ENCODE peak calls at places on chromosomes 2 and 18, in five cellular contexts. One of them, this sample, is unnamed. For H3K9me3 and H3K4me1, the result is how much of the 10 kb centered on the place peaks cover.

GRCh38 chr2:208653383-208653782 is 246.8 kb downstream of the PTH2R start:
- DNase-seq in MM.1S: no peak
- DNase-seq in cardiac muscle cell: no peak
- DNase-seq in hepatocyte: no peak
- DNase-seq in upper lobe of right lung: no peak
- DNase-seq in this sample: no peak

GRCh38 chr2:170883683-170884082 is 45.4 kb upstream of the GORASP2 start:
- DNase-seq in MM.1S: no peak
- DNase-seq in cardiac muscle cell: no peak
- DNase-seq in hepatocyte: no peak
- DNase-seq in upper lobe of right lung: no peak
- DNase-seq in this sample: no peak

GRCh38 chr2:127658146-127658545 is 12.2 kb downstream of the GPR17 start:
- DNase-seq in MM.1S: no peak
- DNase-seq in cardiac muscle cell: no peak
- DNase-seq in hepatocyte: no peak
- DNase-seq in upper lobe of right lung: peak
- DNase-seq in this sample: no peak

GRCh38 chr2:176177580-176178270 is 10.7 kb upstream of the HOXD1 start:
- DNase-seq in MM.1S: no peak
- DNase-seq in cardiac muscle cell: no peak
- DNase-seq in hepatocyte: no peak
- DNase-seq in upper lobe of right lung: no peak
- DNase-seq in this sample: no peak

GRCh38 chr18:42187611-42188378 is 232.8 kb downstream of the PIK3C3 start:
- DNase-seq in MM.1S: no peak
- DNase-seq in cardiac muscle cell: peak
- DNase-seq in hepatocyte: no peak
- DNase-seq in upper lobe of right lung: no peak
- DNase-seq in this sample: no peak

GRCh38 chr2:203636896-203637818 is 69.3 kb upstream of the CD28 start:
- DNase-seq in MM.1S: no peak
- DNase-seq in cardiac muscle cell: peak
- DNase-seq in hepatocyte: no peak
- DNase-seq in upper lobe of right lung: no peak
- DNase-seq in this sample: no peak

GRCh38 chr18:61308795-61309393 is 24.3 kb upstream of the CDH20 start:
- DNase-seq in MM.1S: no peak
- DNase-seq in cardiac muscle cell: no peak
- DNase-seq in hepatocyte: no peak
- DNase-seq in upper lobe of right lung: no peak
- DNase-seq in this sample: no peak

GRCh38 chr2:5563411-5563810 is 128.8 kb upstream of the SOX11 start:
- DNase-seq in MM.1S: no peak
- DNase-seq in cardiac muscle cell: no peak
- DNase-seq in hepatocyte: no peak
- DNase-seq in upper lobe of right lung: no peak
- DNase-seq in this sample: no peak

GRCh38 chr2:88754585-88755305 is 63.3 kb downstream of the RPIA start:
- DNase-seq in MM.1S: peak
- DNase-seq in cardiac muscle cell: no peak
- DNase-seq in hepatocyte: no peak
- DNase-seq in upper lobe of right lung: no peak
- DNase-seq in this sample: no peak

GRCh38 chr18:33987206-33987605 is 237.5 kb downstream of the NOL4 start:
- DNase-seq in MM.1S: no peak
- DNase-seq in cardiac muscle cell: no peak
- DNase-seq in hepatocyte: no peak
- DNase-seq in upper lobe of right lung: no peak
- DNase-seq in this sample: no peak

DNA sequence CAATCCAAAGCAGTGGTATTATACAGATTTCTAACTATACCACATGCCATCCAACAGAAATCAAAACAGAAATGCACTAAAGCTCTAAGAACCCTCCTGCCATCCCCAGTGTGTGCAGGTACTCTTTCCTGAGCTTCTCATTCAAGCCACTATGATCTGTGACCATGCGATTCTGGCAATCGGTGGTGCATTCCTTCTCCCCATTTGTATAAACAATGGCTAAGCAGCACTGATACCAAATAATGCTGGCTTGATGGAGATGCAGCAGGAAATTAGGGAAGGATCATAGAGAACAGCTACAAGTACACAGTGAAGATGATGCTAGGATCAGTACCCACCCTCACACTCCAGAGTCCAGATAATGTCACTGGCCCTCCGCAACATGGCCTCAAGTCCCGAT is 51.8 kb downstream of the PPP4R1 start:
- DNase-seq in MM.1S: no peak
- DNase-seq in cardiac muscle cell: no peak
- DNase-seq in hepatocyte: no peak
- DNase-seq in upper lobe of right lung: no peak
- DNase-seq in this sample: no peak
- H3K9me3 ChIP-seq in MM.1S: under half
- H3K9me3 ChIP-seq in cardiac muscle cell: under half
- H3K9me3 ChIP-seq in hepatocyte: under half
- H3K9me3 ChIP-seq in upper lobe of right lung: under half
- H3K9me3 ChIP-seq in this sample: under half

DNA sequence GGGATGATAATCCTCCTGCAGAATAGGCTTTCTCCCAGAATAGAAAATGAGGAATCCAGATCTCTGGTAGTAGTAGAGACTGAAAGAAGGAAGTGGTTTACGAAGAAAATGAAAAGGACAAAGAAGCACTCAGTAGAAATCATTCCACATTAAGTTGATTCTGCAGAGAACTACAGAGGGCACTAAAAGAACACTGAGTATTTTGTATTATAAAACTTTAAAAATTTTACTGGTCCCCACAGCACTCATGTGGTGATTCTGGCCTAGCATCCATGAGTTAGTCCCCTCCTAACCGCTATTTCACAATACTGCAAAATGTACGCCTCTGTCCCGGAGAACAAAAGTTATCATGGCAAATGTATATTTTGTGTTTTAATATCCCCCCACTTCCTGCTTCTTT is 42.9 kb upstream of the SLC35F5 start:
- DNase-seq in MM.1S: no peak
- DNase-seq in cardiac muscle cell: no peak
- DNase-seq in hepatocyte: no peak
- DNase-seq in upper lobe of right lung: no peak
- DNase-seq in this sample: no peak
- TF ChIP-seq CTCF in MM.1S: no peak
- TF ChIP-seq CTCF in cardiac muscle cell: peak
- TF ChIP-seq CTCF in hepatocyte: no peak
- TF ChIP-seq CTCF in upper lobe of right lung: no peak
- TF ChIP-seq CTCF in this sample: no peak

GRCh38 chr2:219112651-219113338 is 47.8 kb downstream of the NHEJ1 start:
- DNase-seq in MM.1S: no peak
- DNase-seq in cardiac muscle cell: no peak
- DNase-seq in hepatocyte: no peak
- DNase-seq in upper lobe of right lung: no peak
- DNase-seq in this sample: no peak

GRCh38 chr2:219107837-219108236 is 47.1 kb upstream of the IHH start:
- DNase-seq in MM.1S: no peak
- DNase-seq in cardiac muscle cell: no peak
- DNase-seq in hepatocyte: no peak
- DNase-seq in upper lobe of right lung: peak
- DNase-seq in this sample: no peak

GRCh38 chr2:219112070-219112421 is 48.6 kb downstream of the NHEJ1 start:
- DNase-seq in MM.1S: no peak
- DNase-seq in cardiac muscle cell: no peak
- DNase-seq in hepatocyte: no peak
- DNase-seq in upper lobe of right lung: no peak
- DNase-seq in this sample: no peak

GRCh38 chr2:219109468-219109867 is 48.7 kb upstream of the IHH start:
- DNase-seq in MM.1S: no peak
- DNase-seq in cardiac muscle cell: no peak
- DNase-seq in hepatocyte: peak
- DNase-seq in upper lobe of right lung: peak
- DNase-seq in this sample: no peak

DNA sequence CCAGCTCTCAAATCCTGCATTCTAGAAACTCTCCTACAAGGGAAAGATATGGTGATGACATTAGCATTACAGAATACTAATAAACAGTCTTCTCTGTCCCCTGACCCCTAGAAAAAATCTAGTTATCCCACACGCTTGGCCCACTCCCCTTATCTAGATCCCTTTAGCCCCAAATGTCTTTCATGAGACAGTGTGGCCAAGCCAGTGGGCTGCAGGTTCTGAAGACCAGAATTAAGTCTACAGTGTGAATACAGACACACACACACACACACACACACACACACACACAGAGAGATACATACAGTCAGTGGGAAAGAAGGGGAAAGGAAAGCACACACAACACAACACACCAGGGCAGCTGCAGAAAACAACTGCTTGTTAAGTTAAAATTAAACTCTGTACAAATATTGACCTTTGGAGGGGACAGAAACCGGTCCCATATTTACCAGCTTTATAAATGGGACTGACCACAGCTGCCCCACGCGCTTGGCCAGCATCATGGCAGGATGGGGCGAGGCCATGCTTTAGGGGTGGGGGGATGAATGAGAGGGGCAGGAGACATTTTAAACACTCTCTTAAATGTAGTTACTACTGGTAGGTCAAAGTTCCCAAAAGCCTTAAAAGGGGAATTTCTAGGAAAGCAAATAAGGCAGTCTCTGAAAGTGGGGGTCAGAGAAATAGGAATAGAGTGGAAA is 49.1 kb downstream of the NHEJ1 start:
- DNase-seq in MM.1S: no peak
- DNase-seq in cardiac muscle cell: no peak
- DNase-seq in hepatocyte: no peak
- DNase-seq in upper lobe of right lung: no peak
- DNase-seq in this sample: no peak
- H3K4me1 ChIP-seq in MM.1S: under half
- H3K4me1 ChIP-seq in cardiac muscle cell: under half
- H3K4me1 ChIP-seq in hepatocyte: under half
- H3K4me1 ChIP-seq in upper lobe of right lung: under half
- H3K4me1 ChIP-seq in this sample: under half

GRCh38 chr2:188475945-188476344 is 184.3 kb downstream of the GULP1 start:
- DNase-seq in MM.1S: no peak
- DNase-seq in cardiac muscle cell: peak
- DNase-seq in hepatocyte: no peak
- DNase-seq in upper lobe of right lung: no peak
- DNase-seq in this sample: no peak

GRCh38 chr2:188473306-188473705 is 181.6 kb downstream of the GULP1 start:
- DNase-seq in MM.1S: no peak
- DNase-seq in cardiac muscle cell: no peak
- DNase-seq in hepatocyte: no peak
- DNase-seq in upper lobe of right lung: no peak
- DNase-seq in this sample: no peak

GRCh38 chr2:188474316-188474715 is 182.6 kb downstream of the GULP1 start:
- DNase-seq in MM.1S: no peak
- DNase-seq in cardiac muscle cell: no peak
- DNase-seq in hepatocyte: no peak
- DNase-seq in upper lobe of right lung: no peak
- DNase-seq in this sample: no peak

GRCh38 chr2:188466761-188467160 is 175.1 kb downstream of the GULP1 start:
- DNase-seq in MM.1S: no peak
- DNase-seq in cardiac muscle cell: no peak
- DNase-seq in hepatocyte: no peak
- DNase-seq in upper lobe of right lung: no peak
- DNase-seq in this sample: no peak

GRCh38 chr2:188471166-188471565 is 179.5 kb downstream of the GULP1 start:
- DNase-seq in MM.1S: no peak
- DNase-seq in cardiac muscle cell: no peak
- DNase-seq in hepatocyte: no peak
- DNase-seq in upper lobe of right lung: no peak
- DNase-seq in this sample: no peak
- H3K9me3 ChIP-seq in MM.1S: under half
- H3K9me3 ChIP-seq in cardiac muscle cell: under half
- H3K9me3 ChIP-seq in hepatocyte: under half
- H3K9me3 ChIP-seq in upper lobe of right lung: under half
- H3K9me3 ChIP-seq in this sample: under half

DNA sequence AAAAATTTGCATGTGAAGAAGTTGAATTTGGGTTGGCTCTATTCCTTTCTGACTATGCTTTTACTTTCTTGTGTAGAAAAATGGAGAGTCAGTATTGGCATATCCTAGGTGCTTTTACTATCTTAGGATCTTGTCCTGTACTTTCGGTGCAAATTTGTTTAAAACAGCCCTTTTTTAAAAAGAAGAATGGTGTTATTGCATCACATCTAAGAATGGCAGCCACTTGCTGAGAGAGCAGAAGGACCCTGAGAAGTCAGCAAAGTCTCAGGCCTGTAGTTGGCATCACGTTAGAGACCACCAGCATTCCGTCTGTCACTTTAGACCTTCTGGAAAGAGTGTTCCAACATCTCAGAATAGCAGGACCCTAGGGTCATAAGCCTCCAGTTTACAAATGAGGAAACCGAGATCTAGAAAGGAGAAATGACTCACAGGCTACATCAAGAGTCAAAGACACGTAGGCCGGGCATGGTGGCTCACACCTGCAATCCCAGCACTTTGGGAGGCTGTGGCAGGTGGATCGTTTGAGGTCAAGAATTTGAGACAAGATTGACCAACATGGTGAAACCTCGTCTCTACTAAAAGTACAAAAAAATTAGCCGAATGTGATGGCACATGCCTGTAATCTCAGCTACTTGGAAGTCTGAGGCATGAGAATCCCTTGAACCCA is 42.5 kb downstream of the SPATS2L start:
- DNase-seq in MM.1S: no peak
- DNase-seq in cardiac muscle cell: no peak
- DNase-seq in hepatocyte: no peak
- DNase-seq in upper lobe of right lung: no peak
- DNase-seq in this sample: no peak
- TF ChIP-seq CTCF in MM.1S: no peak
- TF ChIP-seq CTCF in cardiac muscle cell: no peak
- TF ChIP-seq CTCF in hepatocyte: no peak
- TF ChIP-seq CTCF in upper lobe of right lung: no peak
- TF ChIP-seq CTCF in this sample: no peak